ENCODE peak calls at places on chromosome 18, in five cellular contexts. B is colonic mucosa, H is neural crest cell, T is HFFc6, W is PC-3. E is an unnamed sample.
A peak's percentile ranks its signal among the peaks of the same experiment; 100 is the strongest.

GRCh38 chr18:11728247-11728646 is 39.2 kb downstream of the GNAL start:
- DNase-seq in B (no peak), H (no peak), T (no peak), W (peak; percentile 39), E (no peak)

GRCh38 chr18:57205641-57206040 is 58.8 kb downstream of the BOD1L2 start:
- DNase-seq in B (no peak), H (no peak), T (no peak), W (no peak), E (no peak)

GRCh38 chr18:78618726-78619125 is 360.9 kb upstream of the SALL3 start:
- DNase-seq in B (no peak), H (no peak), T (no peak), W (no peak), E (no peak)

GRCh38 chr18:43780782-43781340 is 503.6 kb upstream of the SYT4 start:
- DNase-seq in B (no peak), H (no peak), T (peak; percentile 14), W (peak; percentile 70), E (no peak)

GRCh38 chr18:13412901-13413300 is 194.3 kb downstream of the LDLRAD4 start:
- DNase-seq in B (no peak), H (no peak), T (no peak), W (no peak), E (no peak)

GRCh38 chr18:58097907-58098166 is 53.8 kb downstream of the NEDD4L start:
- DNase-seq in B (no peak), H (no peak), T (no peak), W (no peak), E (no peak)

GRCh38 chr18:67192535-67192934 is 324.0 kb downstream of the DSEL start:
- DNase-seq in B (no peak), H (no peak), T (no peak), W (no peak), E (no peak)

GRCh38 chr18:33440384-33441043 is at the start of gene CCDC178:
- DNase-seq in B (no peak), H (peak; percentile 57), T (no peak), W (no peak), E (peak; percentile 82)

GRCh38 chr18:46054956-46055831 is 16.9 kb downstream of the PSTPIP2 start:
- DNase-seq in B (no peak), H (no peak), T (no peak), W (no peak), E (no peak)

GRCh38 chr18:13260114-13260926 is 41.8 kb downstream of the LDLRAD4 start:
- DNase-seq in B (no peak), H (no peak), T (no peak), W (no peak), E (no peak)

GRCh38 chr18:30987479-30988241 is 54.9 kb downstream of the DSC3 start:
- DNase-seq in B (peak; percentile 76), H (no peak), T (no peak), W (peak; percentile 96), E (no peak)

GRCh38 chr18:6660334-6660733 is 69.2 kb upstream of the ARHGAP28 start:
- DNase-seq in B (no peak), H (no peak), T (no peak), W (no peak), E (peak; percentile 24)

GRCh38 chr18:24602156-24602555 is 141.7 kb downstream of the HRH4 start:
- DNase-seq in B (no peak), H (no peak), T (no peak), W (no peak), E (no peak)

GRCh38 chr18:12394428-12394827 is 13.3 kb upstream of the PRELID3A start:
- DNase-seq in B (no peak), H (no peak), T (no peak), W (no peak), E (no peak)

GRCh38 chr18:45657357-45658335 is 42.4 kb downstream of the SLC14A2 start:
- DNase-seq in B (no peak), H (no peak), T (peak; percentile 24), W (peak; percentile 53), E (no peak)

GRCh38 chr18:43863180-43863579 is 585.9 kb upstream of the SYT4 start:
- DNase-seq in B (no peak), H (no peak), T (no peak), W (no peak), E (no peak)

GRCh38 chr18:37654034-37654433 is 88.4 kb upstream of the CELF4 start:
- DNase-seq in B (no peak), H (no peak), T (no peak), W (no peak), E (no peak)

GRCh38 chr18:2303517-2304238 is 267.6 kb downstream of the METTL4 start:
- DNase-seq in B (no peak), H (no peak), T (peak; percentile 82), W (peak; percentile 81), E (no peak)

GRCh38 chr18:55546873-55547704 is 40.9 kb downstream of the TCF4 start:
- DNase-seq in B (peak; percentile 20), H (no peak), T (peak; percentile 47), W (no peak), E (no peak)

GRCh38 chr18:54240629-54241107 is 16.2 kb upstream of the MBD2 start:
- DNase-seq in B (no peak), H (no peak), T (no peak), W (no peak), E (no peak)

GRCh38 chr18:2857491-2858063 is 10.8 kb downstream of the EMILIN2 start:
- DNase-seq in B (peak; percentile 60), H (no peak), T (peak; percentile 71), W (no peak), E (no peak)

GRCh38 chr18:80104364-80104779 is 4.7 kb upstream of the ADNP2 start:
- DNase-seq in B (no peak), H (no peak), T (no peak), W (no peak), E (no peak)

GRCh38 chr18:79393626-79394401 is 1.9 kb upstream of the NFATC1 start:
- DNase-seq in B (peak; percentile 79), H (no peak), T (peak; percentile 74), W (peak; percentile 82), E (peak; percentile 72)

GRCh38 chr18:11148655-11149440 is 521 bp downstream of the PIEZO2 start:
- DNase-seq in B (no peak), H (peak; percentile 28), T (no peak), W (no peak), E (peak; percentile 48)

GRCh38 chr18:58263055-58263732 is 219.2 kb downstream of the NEDD4L start:
- DNase-seq in B (no peak), H (no peak), T (no peak), W (peak; percentile 85), E (no peak)

GRCh38 chr18:52694804-52695203 is 354.8 kb downstream of the DCC start:
- DNase-seq in B (no peak), H (peak; percentile 28), T (no peak), W (peak; percentile 27), E (peak; percentile 27)
- TF ChIP-seq CTCF in B (peak; percentile 16), H (peak; percentile 68), T (peak; percentile 33), W (peak; percentile 49), E (peak; percentile 56)

DNA sequence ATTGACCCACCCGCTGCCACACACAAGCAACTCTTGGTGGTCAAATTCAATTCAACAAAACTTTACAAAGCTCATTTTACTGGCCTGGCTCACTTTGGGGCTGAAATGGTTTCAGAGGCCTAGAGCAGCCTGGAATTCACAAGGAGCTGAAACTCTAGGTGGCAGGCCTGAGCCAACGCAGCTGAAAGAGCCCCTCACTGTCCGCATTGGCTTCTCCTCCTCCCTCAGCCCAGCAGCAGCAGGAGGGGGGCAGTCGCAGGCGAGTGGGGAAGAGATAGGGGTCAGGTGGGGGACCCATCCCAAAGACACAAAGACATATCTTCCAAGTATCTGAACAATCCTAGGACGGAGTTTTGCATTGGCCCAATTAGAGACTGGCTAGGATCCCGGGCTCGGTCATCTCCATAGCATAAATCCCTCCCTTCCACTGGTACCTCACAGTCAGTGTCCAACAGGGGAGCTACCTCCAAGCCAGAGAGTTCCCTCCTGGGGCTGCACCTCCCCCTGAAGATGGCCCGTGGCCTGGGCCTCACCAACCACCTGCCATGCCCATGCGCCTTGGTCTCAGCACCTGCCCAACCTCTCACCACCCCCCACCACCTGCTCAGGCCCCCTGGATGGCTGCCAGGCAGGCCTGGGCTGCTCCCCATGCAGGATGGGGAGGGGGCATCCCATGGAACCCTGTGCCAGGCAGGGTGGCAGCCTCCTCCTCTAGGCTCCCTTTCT is 113.4 kb downstream of the ZBTB7C start:
- DNase-seq in B (no peak), H (no peak), T (no peak), W (no peak), E (peak; percentile 27)
- TF ChIP-seq CTCF in B (no peak), H (peak; percentile 38), T (peak; percentile 40), W (no peak), E (peak; percentile 38)

GRCh38 chr18:4126939-4127338 is 328.2 kb downstream of the DLGAP1 start:
- DNase-seq in B (no peak), H (no peak), T (no peak), W (no peak), E (no peak)

GRCh38 chr18:4125246-4125938 is 329.7 kb downstream of the DLGAP1 start:
- DNase-seq in B (no peak), H (no peak), T (no peak), W (no peak), E (no peak)

GRCh38 chr18:4125939-4126250 is 329.2 kb downstream of the DLGAP1 start:
- DNase-seq in B (no peak), H (no peak), T (no peak), W (no peak), E (no peak)

GRCh38 chr18:4134691-4135090 is 320.4 kb downstream of the DLGAP1 start:
- DNase-seq in B (no peak), H (no peak), T (no peak), W (no peak), E (no peak)

DNA sequence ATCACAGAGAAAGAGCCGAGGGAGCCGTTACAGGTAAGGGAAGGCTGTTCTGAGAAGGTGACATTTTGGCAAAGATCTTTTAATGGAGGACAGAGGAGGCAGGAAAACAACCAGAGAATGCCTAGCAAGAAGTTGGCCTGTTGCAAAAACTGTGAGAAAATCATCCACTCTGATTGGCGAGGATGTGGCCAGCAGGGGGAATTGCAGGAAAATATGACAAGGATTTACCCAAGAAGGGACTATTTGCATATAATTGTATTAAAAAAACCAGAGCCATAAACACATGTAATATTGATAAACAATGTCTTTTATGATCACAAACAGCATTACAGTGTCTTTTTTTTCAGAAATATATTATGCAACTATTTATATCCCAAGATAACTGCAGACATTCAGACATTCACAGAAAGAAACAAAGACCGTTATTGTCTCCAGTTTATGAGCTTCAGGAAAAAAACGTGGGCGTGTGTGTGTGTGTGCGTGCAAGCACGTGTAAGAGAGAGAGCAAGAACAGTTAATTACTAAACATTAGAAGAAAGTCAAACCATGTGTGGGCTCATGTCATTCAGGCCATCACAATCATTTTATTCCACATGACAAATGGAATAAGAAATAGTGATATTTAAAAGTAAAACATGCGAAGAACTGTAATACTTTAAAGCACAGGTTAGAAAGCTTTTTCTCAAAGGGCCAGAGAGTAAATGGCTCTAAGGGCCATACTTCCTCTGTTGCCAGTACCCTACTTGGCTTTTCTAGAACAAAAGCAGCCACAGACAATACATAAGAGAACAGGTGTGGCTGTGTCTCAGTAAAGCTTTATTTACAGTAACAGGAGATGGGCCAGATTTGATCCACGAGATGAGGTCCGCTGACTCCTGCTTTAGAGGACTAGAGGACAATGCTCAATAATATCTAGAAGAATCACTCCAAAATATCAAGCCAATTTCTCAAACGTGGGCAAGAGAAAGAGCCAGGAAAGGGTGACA is 324.1 kb downstream of the DLGAP1 start:
- DNase-seq in B (no peak), H (no peak), T (no peak), W (no peak), E (no peak)
- TF ChIP-seq CTCF in B (no peak), H (no peak), T (peak; percentile 18), W (peak; percentile 22), E (no peak)

DNA sequence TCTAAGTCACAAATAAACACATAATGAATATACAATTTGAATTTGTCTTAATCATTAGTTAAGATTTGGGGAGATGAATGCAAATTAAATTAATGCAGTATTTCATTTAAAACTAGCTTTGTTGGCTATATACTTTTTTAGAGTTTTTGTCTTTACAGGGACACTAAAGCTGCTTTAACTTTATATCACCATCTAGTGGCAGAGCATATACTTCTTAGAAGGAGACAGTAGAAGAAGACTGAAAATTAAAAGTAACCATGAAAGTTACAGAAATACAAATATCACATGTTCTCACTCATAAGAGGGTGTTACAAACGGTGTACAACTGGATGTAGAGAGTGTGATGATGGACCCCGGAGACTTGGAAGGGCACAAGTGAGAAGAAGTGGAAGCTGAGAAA is 268.3 kb upstream of the NETO1 start:
- DNase-seq in B (no peak), H (no peak), T (peak; percentile 42), W (peak; percentile 67), E (no peak)
- TF ChIP-seq CTCF in B (no peak), H (peak; percentile 66), T (peak; percentile 80), W (peak; percentile 81), E (peak; percentile 33)